ENCODE peak calls at places on chromosomes 6 and 20, in seven cellular contexts. J is GM23248, O is dorsolateral prefrontal cortex, L is MM.1S, E is SK-N-MC, X is caudate nucleus, A is epithelial cell of prostate. T is an unnamed sample.

GRCh38 chr6:44649365-44650025 is 262.0 kb downstream of the CDC5L start:
- DNase-seq in E (no peak), L (peak; percentile 12), O (no peak), X (no peak), A (no peak), J (peak; percentile 76), T (no peak)

GRCh38 chr6:13024616-13025015 is 303.7 kb downstream of the TBC1D7 start:
- DNase-seq in J (no peak), E (no peak), A (no peak), X (no peak), L (no peak), O (no peak), T (no peak)

GRCh38 chr6:1238040-1238439 is 73.9 kb upstream of the FOXQ1 start:
- DNase-seq in L (no peak), J (no peak), O (no peak), E (no peak), X (no peak), A (no peak), T (no peak)

GRCh38 chr6:21390537-21391213 is 202.9 kb upstream of the SOX4 start:
- DNase-seq in L (no peak), O (no peak), X (no peak), E (no peak), A (no peak), J (no peak), T (no peak)

GRCh38 chr20:58900292-58900931 is 47.9 kb downstream of the GNAS start:
- DNase-seq in X (no peak), J (peak; percentile 35), A (no peak), O (no peak), L (no peak), E (no peak), T (no peak)

GRCh38 chr6:118100763-118101162 is 193.7 kb downstream of the SLC35F1 start:
- DNase-seq in X (no peak), L (no peak), A (no peak), O (no peak), E (no peak), J (no peak), T (no peak)

GRCh38 chr6:109927052-109927451 is 51.1 kb upstream of the GPR6 start:
- DNase-seq in X (no peak), L (no peak), J (no peak), E (no peak), O (no peak), A (no peak), T (no peak)

GRCh38 chr20:50913976-50914375 is 17.3 kb downstream of the ADNP start:
- DNase-seq in X (no peak), O (no peak), E (no peak), J (peak; percentile 80), L (no peak), A (no peak), T (no peak)

GRCh38 chr6:170372380-170373325 is 66.1 kb downstream of the FAM120B start:
- DNase-seq in X (no peak), E (no peak), L (no peak), O (no peak), J (no peak), A (no peak), T (no peak)

GRCh38 chr20:47350181-47350550 is 6.3 kb downstream of the ZMYND8 start:
- DNase-seq in L (no peak), A (no peak), J (no peak), O (no peak), E (no peak), X (no peak), T (no peak)

GRCh38 chr6:42100029-42100901 is 42.2 kb downstream of the C6orf132 start:
- DNase-seq in A (no peak), O (no peak), J (peak; percentile 85), X (no peak), E (no peak), L (no peak), T (no peak)

GRCh38 chr6:14559754-14560527 is 442.4 kb downstream of the CD83 start:
- DNase-seq in L (no peak), A (peak; percentile 22), J (peak; percentile 50), O (no peak), E (no peak), X (no peak), T (no peak)

GRCh38 chr6:166629628-166630027 is 2.6 kb upstream of the RPS6KA2 start:
- DNase-seq in X (no peak), J (peak; percentile 85), E (no peak), O (no peak), L (no peak), A (no peak), T (no peak)

GRCh38 chr20:25259788-25260254 is 11.9 kb downstream of the PYGB start:
- DNase-seq in L (no peak), X (no peak), A (no peak), E (no peak), J (no peak), O (no peak), T (no peak)

DNA sequence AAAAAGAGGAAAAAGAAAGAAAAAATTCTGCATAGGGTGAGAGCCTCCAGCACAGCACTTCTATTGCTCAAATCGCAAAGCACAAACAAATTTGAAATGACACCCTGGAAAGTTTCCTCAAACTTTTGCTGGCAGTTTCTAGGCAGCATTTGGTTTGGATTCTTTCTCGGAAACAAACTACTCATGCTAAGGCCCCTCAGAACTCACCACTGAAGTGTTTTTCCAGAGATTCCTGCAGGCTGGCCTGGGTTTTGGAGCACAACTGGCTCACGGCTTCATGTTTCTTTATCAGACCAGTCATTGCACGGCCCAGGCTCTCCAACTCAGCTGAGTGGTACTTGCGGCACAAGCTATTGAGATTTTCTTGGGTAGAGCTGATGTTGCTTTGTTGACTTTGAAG is 237.8 kb downstream of the SYNE1 start:
- DNase-seq in O (no peak), X (no peak), A (no peak), E (no peak), L (no peak), J (peak; percentile 47), T (no peak)
- H3K27ac ChIP-seq in O (no peak overlapping the region), X (no peak overlapping the region), A (no peak overlapping the region), E (no peak overlapping the region), L (no peak overlapping the region), J (peak overlapping the region; percentile 29), T (no peak overlapping the region)

DNA sequence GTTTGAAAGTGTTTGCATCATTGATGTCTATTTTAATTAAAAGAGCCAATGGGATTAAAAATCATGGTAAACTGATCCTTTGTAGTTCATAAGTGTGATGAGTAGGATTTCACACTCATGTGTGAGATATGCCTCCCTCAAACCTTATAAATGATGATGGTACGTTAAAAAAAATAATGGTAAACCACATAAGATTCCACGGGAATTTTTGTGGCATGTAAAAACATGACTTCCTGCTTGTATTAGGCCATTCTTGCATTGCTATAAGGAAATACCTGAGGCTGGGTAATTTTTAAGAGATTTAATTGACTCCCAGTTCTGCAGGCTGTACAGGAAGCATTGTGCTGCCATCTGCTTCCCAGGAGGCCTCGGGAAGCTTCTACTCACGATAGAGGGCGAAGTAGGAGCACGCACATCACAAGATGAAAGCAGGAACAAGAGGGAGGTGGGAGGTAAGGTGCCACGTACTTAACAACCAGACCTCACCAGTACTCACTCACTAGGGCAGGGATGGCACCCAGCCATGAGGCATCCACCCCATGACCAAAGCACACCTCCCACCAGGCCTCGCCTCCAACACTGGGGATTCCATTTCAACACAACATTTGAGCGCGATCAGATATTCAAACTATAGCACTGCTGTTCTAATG is 187.6 kb upstream of the QKI start:
- DNase-seq in E (no peak), A (peak; percentile 66), J (no peak), X (no peak), O (no peak), L (no peak), T (peak; percentile 60)
- H3K27ac ChIP-seq in E (no peak overlapping the region), A (peak overlapping the region; percentile 23), J (no peak overlapping the region), X (no peak overlapping the region), O (no peak overlapping the region), L (no peak overlapping the region), T (no peak overlapping the region)

DNA sequence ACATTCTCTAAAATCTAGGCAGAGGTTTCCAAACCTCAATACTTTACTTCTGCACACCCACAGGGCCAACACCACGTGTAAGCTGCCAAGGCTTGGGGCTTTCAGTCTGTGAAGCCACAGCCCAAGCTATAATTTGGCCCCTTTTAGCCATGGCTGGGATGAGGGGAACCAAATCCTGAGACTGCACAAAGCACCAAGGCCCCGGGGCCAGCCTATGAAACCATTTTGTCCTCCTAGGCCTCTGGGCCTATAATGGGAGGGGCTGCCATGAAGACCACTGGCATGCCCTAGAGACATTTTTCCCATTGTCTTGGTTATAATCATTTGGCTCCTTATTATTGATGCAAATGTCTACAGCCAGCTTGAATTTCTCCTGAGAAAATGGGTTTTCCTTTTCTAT is 513.0 kb upstream of the ADGRB3 start:
- DNase-seq in X (no peak), E (no peak), A (no peak), O (no peak), L (no peak), J (no peak), T (no peak)
- H3K27ac ChIP-seq in X (no peak overlapping the region), E (no peak overlapping the region), A (no peak overlapping the region), O (no peak overlapping the region), L (no peak overlapping the region), J (no peak overlapping the region), T (no peak overlapping the region)

DNA sequence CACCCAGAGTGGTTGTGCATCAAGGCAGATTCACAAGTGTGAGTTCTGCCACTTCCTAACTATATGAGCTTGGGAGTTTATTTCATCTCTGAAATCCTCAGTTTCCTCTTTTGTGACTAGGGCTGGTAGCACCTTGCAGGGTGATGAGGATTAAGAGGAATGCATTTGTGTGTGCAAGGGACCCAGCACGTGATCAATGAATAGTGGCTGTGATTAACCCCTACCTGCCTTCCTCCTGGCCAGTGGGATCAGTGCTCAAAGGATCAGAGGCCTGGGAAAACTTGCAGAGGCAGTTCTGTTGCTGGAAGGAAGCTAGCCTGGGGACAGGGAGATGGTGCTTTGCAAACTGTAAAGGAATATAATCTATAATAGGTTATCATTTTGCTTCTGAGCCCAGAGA is 7.3 kb downstream of the SDC4 start:
- DNase-seq in A (no peak), E (no peak), O (no peak), X (no peak), J (no peak), L (no peak), T (no peak)
- H3K27ac ChIP-seq in A (peak overlapping the region; percentile 97), E (no peak overlapping the region), O (no peak overlapping the region), X (no peak overlapping the region), J (peak overlapping the region; percentile 99), L (no peak overlapping the region), T (peak overlapping the region; percentile 98)

DNA sequence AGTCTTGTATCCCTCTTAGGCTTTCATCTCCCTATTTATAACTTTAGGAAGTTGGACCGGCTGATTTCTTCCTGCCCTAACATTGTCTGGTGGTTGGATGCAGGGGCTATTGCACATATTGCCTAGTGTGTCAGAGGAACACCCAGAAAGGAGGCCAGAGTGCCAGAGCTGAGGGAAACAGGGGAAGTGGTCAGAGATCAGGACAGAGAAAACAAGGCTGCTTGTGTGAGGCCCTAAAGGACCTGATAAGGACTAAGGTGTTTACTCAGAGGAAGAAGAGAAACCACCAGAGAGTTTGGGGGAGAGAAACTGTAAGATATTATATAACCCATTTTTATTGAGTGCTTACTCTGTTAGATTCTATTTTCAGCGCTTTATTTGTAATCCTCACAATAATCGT is 53.9 kb upstream of the REV3L start:
- DNase-seq in A (no peak), X (no peak), E (no peak), L (peak; percentile 12), J (no peak), O (no peak), T (no peak)
- H3K27ac ChIP-seq in A (no peak overlapping the region), X (no peak overlapping the region), E (no peak overlapping the region), L (no peak overlapping the region), J (no peak overlapping the region), O (no peak overlapping the region), T (no peak overlapping the region)

T was measured in keratinocyte.